ENCODE peak calls at places on chromosome 21, in five cellular contexts. I is hepatocyte, S is mucosa of descending colon, O is tibial artery, L is pancreas. B is an unnamed sample. For H3K36me3, the result is how much of the 10 kb centered on the place peaks cover.

GRCh38 chr21:41381731-41382130 is 19.9 kb downstream of the MX2 start:
- DNase-seq in L (no peak), I (no peak), S (no peak), O (no peak), B (no peak)

GRCh38 chr21:25461730-25462129 is 145.6 kb downstream of the MRPL39 start:
- DNase-seq in L (no peak), I (no peak), S (no peak), O (no peak), B (no peak)

GRCh38 chr21:15722591-15723324 is 7.0 kb upstream of the USP25 start:
- DNase-seq in O (no peak), S (no peak), I (peak), L (peak), B (peak)

GRCh38 chr21:25560151-25560783 is 47.0 kb downstream of the MRPL39 start:
- DNase-seq in L (no peak), O (no peak), S (no peak), I (no peak), B (no peak)

GRCh38 chr21:31135536-31136184 is 97.4 kb upstream of the KRTAP19-8 start:
- DNase-seq in S (no peak), I (no peak), O (no peak), L (no peak), B (no peak)

GRCh38 chr21:35343046-35343816 is 294.1 kb upstream of the RUNX1 start:
- DNase-seq in L (no peak), O (no peak), S (no peak), I (no peak), B (peak)

GRCh38 chr21:37459575-37459974 is 93.0 kb downstream of the DYRK1A start:
- DNase-seq in O (no peak), I (no peak), L (no peak), S (no peak), B (no peak)

GRCh38 chr21:42526379-42526727 is 12.7 kb downstream of the SLC37A1 start:
- DNase-seq in S (peak), L (peak), O (no peak), I (peak), B (no peak)

GRCh38 chr21:45100866-45101265 is 26.5 kb downstream of the ADARB1 start:
- DNase-seq in S (no peak), I (no peak), L (no peak), O (no peak), B (no peak)

GRCh38 chr21:26140185-26140584 is 30.4 kb downstream of the APP start:
- DNase-seq in O (peak), S (no peak), L (no peak), I (peak), B (peak)

GRCh38 chr21:44987301-44987885 is 47.6 kb downstream of the SLX9 start:
- DNase-seq in I (no peak), L (no peak), S (no peak), O (no peak), B (no peak)

GRCh38 chr21:14675774-14676530 is 129.8 kb upstream of the SAMSN1 start:
- DNase-seq in O (no peak), S (no peak), I (no peak), L (no peak), B (no peak)

GRCh38 chr21:28699591-28700259 is 293.0 kb downstream of the LTN1 start:
- DNase-seq in L (no peak), S (no peak), O (no peak), I (no peak), B (peak)

GRCh38 chr21:40447016-40447415 is 399.9 kb downstream of the DSCAM start:
- DNase-seq in I (no peak), L (no peak), O (no peak), S (no peak), B (no peak)

GRCh38 chr21:40453183-40453582 is 393.8 kb downstream of the DSCAM start:
- DNase-seq in I (no peak), O (no peak), S (no peak), L (no peak), B (no peak)

GRCh38 chr21:30340714-30341573 is 3.5 kb upstream of the KRTAP27-1 start:
- DNase-seq in O (peak), I (peak), S (no peak), L (no peak), B (peak)

GRCh38 chr21:44956356-44957046 is 16.7 kb downstream of the SLX9 start:
- DNase-seq in O (no peak), I (no peak), S (peak), L (no peak), B (no peak)

GRCh38 chr21:29218749-29219148 is 80.0 kb upstream of the BACH1 start:
- DNase-seq in L (peak), S (no peak), O (no peak), I (no peak), B (peak)

GRCh38 chr21:32206631-32207030 is 72.2 kb downstream of the MIS18A start:
- DNase-seq in I (no peak), L (no peak), O (no peak), S (no peak), B (no peak)
- TF ChIP-seq CTCF in I (no peak), L (no peak), O (no peak), S (no peak), B (no peak)

DNA sequence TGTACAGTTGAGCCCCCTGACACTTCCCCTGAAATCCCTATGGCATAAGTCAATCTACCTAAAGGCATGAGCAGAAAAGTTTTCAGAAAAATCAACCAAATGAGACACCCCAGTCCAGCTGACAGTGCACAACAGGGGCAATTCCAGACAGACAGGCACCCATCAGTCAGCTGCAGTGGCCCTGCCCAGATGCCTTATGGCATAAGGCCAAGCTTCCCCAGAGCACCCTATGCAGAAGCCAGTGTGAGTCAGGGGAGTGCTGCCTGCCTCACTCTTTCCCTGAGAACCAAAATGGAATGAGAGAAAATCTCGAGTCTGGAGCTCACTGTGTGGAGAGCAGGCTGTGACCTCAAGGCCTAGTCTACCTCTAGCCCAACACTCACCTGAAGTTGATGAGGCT is 38.1 kb downstream of the MRAP start:
- DNase-seq in L (no peak), O (no peak), I (no peak), S (no peak), B (peak)
- H3K36me3 ChIP-seq in L (under half), O (half or more), I (under half), S (under half), B (under half)

GRCh38 chr21:22631066-22631465 is 1632.9 kb downstream of the NCAM2 start:
- DNase-seq in S (no peak), L (no peak), O (no peak), I (no peak), B (no peak)
- TF ChIP-seq CTCF in S (no peak), L (no peak), O (no peak), I (no peak), B (no peak)

GRCh38 chr21:33434770-33435360 is 31.7 kb downstream of the IFNGR2 start:
- DNase-seq in L (no peak), I (peak), O (no peak), S (no peak), B (peak)

GRCh38 chr21:33430858-33431257 is 27.6 kb downstream of the IFNGR2 start:
- DNase-seq in I (no peak), L (no peak), S (no peak), O (no peak), B (no peak)

GRCh38 chr21:33433425-33434114 is 30.4 kb downstream of the IFNGR2 start:
- DNase-seq in O (peak), S (no peak), L (no peak), I (no peak), B (no peak)

GRCh38 chr21:33433001-33433400 is 29.8 kb downstream of the IFNGR2 start:
- DNase-seq in S (no peak), I (no peak), O (no peak), L (no peak), B (no peak)

GRCh38 chr21:33432496-33432895 is 29.3 kb downstream of the IFNGR2 start:
- DNase-seq in S (no peak), L (no peak), O (no peak), I (no peak), B (no peak)
- H3K36me3 ChIP-seq in S (under half), L (half or more), O (half or more), I (under half), B (under half)

GRCh38 chr21:43911015-43911934 is 46.3 kb downstream of the AGPAT3 start:
- DNase-seq in O (no peak), I (peak), S (no peak), L (no peak), B (no peak)
- TF ChIP-seq CTCF in O (no peak), I (no peak), S (no peak), L (no peak), B (no peak)

GRCh38 chr21:46215436-46216131 is 13.0 kb downstream of the LSS start:
- DNase-seq in I (no peak), O (peak), S (no peak), L (no peak), B (no peak)
- H3K36me3 ChIP-seq in I (under half), O (half or more), S (under half), L (under half), B (under half)

B was measured in bronchial epithelial cell.